ENCODE peak calls at places on chromosomes 1 and 21, in ten cellular contexts. H, T, O, X, Y, J, Z, R, F and V are unnamed samples. For H3K36me3, the result is how much of the 10 kb centered on the place peaks cover.

GRCh38 chr1:100463809-100464424 is 74.0 kb upstream of the GPR88 start:
- DNase-seq in Z (peak), F (no peak), X (peak), H (peak), T (no peak), O (peak), Y (peak), R (peak), J (peak), V (peak)

GRCh38 chr1:79852004-79852403 is 845.5 kb upstream of the ADGRL4 start:
- DNase-seq in F (no peak), J (no peak), Y (no peak), R (no peak), T (no peak), H (no peak), Z (no peak), O (no peak), X (no peak), V (no peak)

GRCh38 chr1:231093158-231093922 is 53.3 kb upstream of the FAM89A start:
- DNase-seq in O (no peak), Z (peak), R (no peak), H (no peak), J (no peak), T (no peak), F (no peak), X (no peak), Y (no peak), V (no peak)

GRCh38 chr1:218524526-218524925 is 179.4 kb downstream of the TGFB2 start:
- DNase-seq in X (no peak), Z (no peak), Y (no peak), R (no peak), F (no peak), J (peak), O (no peak), H (no peak), T (no peak), V (no peak)

GRCh38 chr1:29412591-29412990 is 176.3 kb downstream of the PTPRU start:
- DNase-seq in J (no peak), R (no peak), Y (peak), O (no peak), T (no peak), Z (no peak), F (no peak), X (no peak), H (no peak), V (no peak)

GRCh38 chr1:29125237-29125641 is 1.5 kb upstream of the TMEM200B start:
- DNase-seq in O (no peak), Z (no peak), X (no peak), F (no peak), H (peak), R (no peak), J (no peak), Y (no peak), T (no peak), V (no peak)

GRCh38 chr1:55262822-55263221 is 47.7 kb upstream of the USP24 start:
- DNase-seq in R (no peak), H (no peak), F (no peak), Y (no peak), J (peak), O (no peak), X (no peak), T (no peak), Z (no peak), V (no peak)

GRCh38 chr1:198558402-198558801 is 17.9 kb upstream of the ATP6V1G3 start:
- DNase-seq in R (no peak), H (no peak), X (no peak), F (no peak), Y (no peak), J (no peak), T (no peak), Z (no peak), O (no peak), V (no peak)

GRCh38 chr1:33332881-33333280 is 12.0 kb upstream of the A3GALT2 start:
- DNase-seq in T (no peak), J (no peak), O (no peak), X (no peak), R (no peak), Z (no peak), H (no peak), F (no peak), Y (no peak), V (peak)

GRCh38 chr1:181918893-181919728 is 142.4 kb downstream of the ZNF648 start:
- DNase-seq in H (no peak), J (no peak), Z (no peak), O (no peak), F (no peak), R (no peak), Y (no peak), T (no peak), X (no peak), V (no peak)

GRCh38 chr1:156963621-156964020 is 43.2 kb downstream of the LRRC71 start:
- DNase-seq in T (no peak), R (no peak), Z (no peak), F (no peak), J (no peak), H (no peak), X (no peak), Y (no peak), O (no peak), V (no peak)

GRCh38 chr1:87279201-87279860 is 49.3 kb upstream of the LMO4 start:
- DNase-seq in Z (no peak), T (no peak), H (no peak), R (no peak), O (no peak), J (peak), X (peak), Y (peak), F (no peak), V (no peak)

GRCh38 chr1:175385316-175385715 is 192.7 kb upstream of the KIAA0040 start:
- DNase-seq in Y (no peak), F (no peak), X (no peak), T (no peak), H (no peak), O (no peak), J (no peak), Z (no peak), R (no peak), V (no peak)

GRCh38 chr1:166383137-166383536 is 216.3 kb upstream of the FAM78B start:
- DNase-seq in O (no peak), H (no peak), Z (no peak), T (no peak), J (no peak), X (no peak), Y (no peak), F (no peak), R (no peak), V (no peak)

GRCh38 chr1:239717097-239718051 is 331.0 kb downstream of the CHRM3 start:
- DNase-seq in O (no peak), Z (no peak), F (no peak), H (no peak), X (no peak), J (no peak), T (no peak), Y (no peak), R (no peak), V (no peak)

GRCh38 chr21:34693192-34693810 is 24.5 kb downstream of the CLIC6 start:
- DNase-seq in R (no peak), Z (peak), F (no peak), X (no peak), J (peak), T (peak), O (no peak), Y (peak), H (no peak), V (no peak)

GRCh38 chr1:216310776-216311175 is 112.5 kb downstream of the USH2A start:
- DNase-seq in X (no peak), T (peak), J (peak), R (no peak), O (no peak), H (no peak), Y (peak), F (no peak), Z (no peak), V (no peak)

GRCh38 chr1:161071886-161072371 is 2.2 kb upstream of the ARHGAP30 start:
- DNase-seq in J (no peak), F (no peak), Z (no peak), H (no peak), T (peak), X (no peak), O (no peak), Y (peak), R (no peak), V (no peak)

GRCh38 chr1:17276568-17276967 is 27.7 kb downstream of the PADI3 start:
- DNase-seq in Y (peak), T (no peak), X (no peak), J (peak), O (no peak), R (no peak), Z (no peak), H (no peak), F (no peak), V (no peak)

GRCh38 chr1:53589043-53589887 is 130.1 kb downstream of the DMRTB1 start:
- DNase-seq in T (peak), Z (no peak), R (no peak), X (no peak), O (no peak), Y (no peak), F (no peak), H (peak), J (no peak), V (no peak)

GRCh38 chr1:111987502-111987901 is 2.0 kb downstream of the KCND3 start:
- DNase-seq in R (no peak), F (no peak), O (no peak), X (no peak), T (no peak), H (no peak), J (no peak), Y (no peak), Z (no peak), V (no peak)

GRCh38 chr1:208047476-208047934 is 136.6 kb upstream of the CD34 start:
- DNase-seq in Y (peak), F (peak), T (peak), R (peak), X (peak), J (peak), Z (no peak), H (peak), O (no peak), V (no peak)

GRCh38 chr1:147388969-147389368 is 146.5 kb downstream of the CHD1L start:
- DNase-seq in J (no peak), Y (no peak), F (no peak), R (no peak), O (no peak), X (no peak), H (no peak), T (no peak), Z (no peak), V (no peak)

GRCh38 chr1:47914218-47914937 is 82.8 kb downstream of the TRABD2B start:
- DNase-seq in F (no peak), R (no peak), H (no peak), Y (no peak), T (no peak), Z (no peak), X (no peak), J (no peak), O (no peak), V (no peak)

GRCh38 chr1:145696630-145696960 is 10.6 kb downstream of the PDZK1 start:
- DNase-seq in T (no peak), X (no peak), F (no peak), J (no peak), O (no peak), H (no peak), R (no peak), Z (no peak), Y (no peak), V (no peak)

GRCh38 chr21:15005391-15005790 is 59.4 kb downstream of the NRIP1 start:
- DNase-seq in F (no peak), H (no peak), Y (no peak), J (peak), T (no peak), R (no peak), X (no peak), Z (peak), O (no peak), V (no peak)

GRCh38 chr1:47755368-47755990 is 241.7 kb downstream of the TRABD2B start:
- DNase-seq in T (peak), H (no peak), O (peak), Z (no peak), F (no peak), R (no peak), Y (peak), X (no peak), J (no peak), V (no peak)

GRCh38 chr1:116345011-116345410 is 28.0 kb upstream of the ATP1A1 start:
- DNase-seq in T (no peak), H (no peak), R (no peak), Y (no peak), Z (no peak), O (no peak), J (no peak), X (no peak), F (no peak), V (no peak)

GRCh38 chr1:21932127-21932526 is 5.0 kb downstream of the HSPG2 start:
- DNase-seq in T (no peak), X (no peak), H (peak), Z (peak), Y (no peak), J (peak), F (no peak), R (peak), O (no peak), V (no peak)

GRCh38 chr1:43432907-43433306 is 20.8 kb downstream of the HYI start:
- DNase-seq in J (no peak), X (no peak), Z (no peak), H (no peak), R (no peak), O (no peak), F (no peak), T (no peak), Y (no peak), V (peak)

GRCh38 chr1:193183019-193183643 is 3.3 kb downstream of the B3GALT2 start:
- DNase-seq in X (no peak), H (no peak), Z (peak), Y (no peak), O (no peak), J (peak), R (no peak), T (no peak), F (no peak), V (no peak)

GRCh38 chr21:44907225-44907965 is 13.3 kb downstream of the ITGB2 start:
- DNase-seq in R (no peak), O (no peak), Z (no peak), H (peak), Y (no peak), F (no peak), X (no peak), T (no peak), J (no peak), V (no peak)

GRCh38 chr1:227757781-227758180 is 22.5 kb downstream of the SNAP47 start:
- DNase-seq in Z (no peak), F (no peak), O (no peak), X (no peak), J (peak), T (no peak), R (no peak), H (no peak), Y (no peak), V (no peak)

GRCh38 chr1:227756172-227756959 is 21.1 kb downstream of the SNAP47 start:
- DNase-seq in T (peak), R (peak), J (peak), X (no peak), Z (no peak), F (no peak), H (peak), O (no peak), Y (no peak), V (peak)

GRCh38 chr1:227760377-227760776 is 25.1 kb downstream of the SNAP47 start:
- DNase-seq in Z (no peak), T (no peak), Y (no peak), F (no peak), H (no peak), X (no peak), O (peak), R (no peak), J (no peak), V (no peak)

GRCh38 chr1:227759345-227760300 is 24.4 kb downstream of the SNAP47 start:
- DNase-seq in Z (peak), J (peak), H (peak), F (no peak), R (peak), Y (peak), T (peak), O (peak), X (peak), V (peak)

DNA sequence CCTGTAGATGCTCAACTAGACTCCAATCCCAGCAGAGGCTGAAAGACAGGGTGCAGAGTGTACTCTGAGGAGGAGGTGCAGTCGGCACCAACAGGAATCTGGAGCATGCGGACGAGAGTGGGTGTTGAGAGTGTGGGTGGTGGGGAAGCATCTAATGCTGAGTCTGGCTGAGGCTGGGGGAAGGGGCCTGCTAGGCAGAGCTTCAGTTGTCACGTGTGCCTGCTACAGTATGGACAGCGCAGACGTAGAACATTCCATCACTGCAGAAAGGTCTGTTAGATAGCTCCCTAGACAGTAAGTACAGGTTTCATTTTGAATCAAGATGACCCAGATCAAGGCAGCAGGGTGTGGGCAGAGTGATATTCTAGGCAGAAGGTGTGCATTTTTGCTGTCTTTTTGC is 23.1 kb downstream of the SNAP47 start:
- DNase-seq in O (peak), Z (no peak), T (no peak), H (no peak), R (no peak), J (no peak), F (no peak), Y (no peak), X (no peak), V (no peak)
- H3K27ac ChIP-seq in O (no peak), Z (no peak), T (no peak), H (peak), R (peak), J (no peak), F (peak), Y (no peak), X (peak), V (no peak)

DNA sequence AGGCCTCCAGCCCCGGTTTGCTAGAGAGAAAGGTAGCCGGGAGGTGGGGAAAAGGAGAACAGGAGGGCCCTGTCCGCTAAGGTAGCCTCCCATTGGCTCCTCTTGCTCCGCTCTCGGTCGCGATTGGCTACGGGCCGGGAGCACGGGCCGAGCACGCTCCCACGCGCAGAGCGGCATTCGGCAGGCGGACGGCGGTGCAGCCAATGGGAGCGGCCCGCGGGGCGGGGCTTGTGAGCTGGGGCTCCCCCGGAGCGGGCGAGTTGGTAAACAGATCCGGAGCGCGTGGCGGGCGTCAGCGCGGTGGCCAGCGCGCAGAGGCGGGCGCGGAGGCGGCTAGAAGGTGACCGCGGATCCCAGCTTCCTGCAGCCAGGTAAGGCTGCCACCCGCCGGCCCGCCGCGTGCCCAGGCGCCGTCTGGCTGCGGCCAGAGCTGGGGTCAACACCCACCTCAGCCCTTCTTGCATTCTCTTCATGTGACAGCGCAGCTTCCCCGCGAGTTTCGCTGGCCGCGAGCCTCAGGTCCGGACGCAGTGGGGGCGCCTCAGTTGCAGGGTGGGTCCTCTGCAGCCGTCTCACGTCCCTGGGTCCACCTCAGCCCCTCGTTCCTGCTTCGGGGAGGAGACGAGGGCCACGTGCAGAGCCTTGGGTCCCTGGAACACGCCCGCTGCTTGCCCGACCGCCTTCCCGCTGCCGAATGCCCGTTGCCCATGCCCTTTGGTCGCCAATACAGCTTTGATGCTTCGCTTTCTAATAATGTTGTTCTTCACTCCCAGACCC is at the start of gene COQ8A:
- DNase-seq in X (peak), R (peak), O (peak), J (peak), F (peak), H (peak), Y (peak), T (peak), Z (peak), V (peak)
- TF ChIP-seq POLR2A in X (peak), R (no peak), O (peak), J (no peak), F (peak), H (no peak), Y (peak), T (no peak), Z (no peak), V (no peak)

GRCh38 chr1:212355230-212355969 is 59.3 kb downstream of the PACC1 start:
- DNase-seq in Z (no peak), R (no peak), H (no peak), O (no peak), F (no peak), Y (no peak), J (peak), X (no peak), T (no peak), V (no peak)

GRCh38 chr1:212351588-212352362 is 62.9 kb downstream of the PACC1 start:
- DNase-seq in X (no peak), T (no peak), J (no peak), Z (no peak), O (no peak), Y (no peak), H (no peak), F (no peak), R (no peak), V (no peak)

GRCh38 chr1:212359794-212360479 is 54.7 kb downstream of the PACC1 start:
- DNase-seq in X (no peak), Y (no peak), O (no peak), R (no peak), J (no peak), H (no peak), Z (no peak), F (no peak), T (no peak), V (no peak)

GRCh38 chr1:212353181-212353580 is 61.5 kb downstream of the PACC1 start:
- DNase-seq in F (no peak), H (no peak), Z (no peak), Y (no peak), O (no peak), J (no peak), X (no peak), T (no peak), R (no peak), V (no peak)

DNA sequence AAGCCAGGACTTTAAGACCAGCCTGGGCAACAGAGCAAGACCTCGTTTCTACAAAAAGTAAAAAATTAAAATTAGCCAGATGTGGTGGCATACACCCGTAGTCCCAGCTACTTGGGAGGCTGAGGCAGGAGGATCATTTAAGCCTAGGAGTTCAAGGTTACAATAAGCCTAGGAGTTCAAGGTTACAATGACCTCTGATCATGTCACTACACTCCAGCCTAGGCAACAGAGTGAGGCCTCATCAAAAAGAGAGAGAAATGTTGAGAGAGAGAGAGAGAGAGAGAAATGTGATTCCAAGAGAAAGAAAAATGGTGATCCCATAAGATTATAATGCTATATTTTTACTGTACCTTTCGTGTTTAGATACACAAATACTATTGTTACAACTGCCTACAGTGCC is 60.2 kb downstream of the PACC1 start:
- DNase-seq in Y (no peak), T (no peak), X (no peak), R (no peak), H (no peak), Z (no peak), J (no peak), O (no peak), F (no peak), V (no peak)
- H3K36me3 ChIP-seq in Y (under half), T (under half), X (under half), R (under half), H (under half), Z (under half), J (under half), O (half or more), F (under half), V (half or more)

DNA sequence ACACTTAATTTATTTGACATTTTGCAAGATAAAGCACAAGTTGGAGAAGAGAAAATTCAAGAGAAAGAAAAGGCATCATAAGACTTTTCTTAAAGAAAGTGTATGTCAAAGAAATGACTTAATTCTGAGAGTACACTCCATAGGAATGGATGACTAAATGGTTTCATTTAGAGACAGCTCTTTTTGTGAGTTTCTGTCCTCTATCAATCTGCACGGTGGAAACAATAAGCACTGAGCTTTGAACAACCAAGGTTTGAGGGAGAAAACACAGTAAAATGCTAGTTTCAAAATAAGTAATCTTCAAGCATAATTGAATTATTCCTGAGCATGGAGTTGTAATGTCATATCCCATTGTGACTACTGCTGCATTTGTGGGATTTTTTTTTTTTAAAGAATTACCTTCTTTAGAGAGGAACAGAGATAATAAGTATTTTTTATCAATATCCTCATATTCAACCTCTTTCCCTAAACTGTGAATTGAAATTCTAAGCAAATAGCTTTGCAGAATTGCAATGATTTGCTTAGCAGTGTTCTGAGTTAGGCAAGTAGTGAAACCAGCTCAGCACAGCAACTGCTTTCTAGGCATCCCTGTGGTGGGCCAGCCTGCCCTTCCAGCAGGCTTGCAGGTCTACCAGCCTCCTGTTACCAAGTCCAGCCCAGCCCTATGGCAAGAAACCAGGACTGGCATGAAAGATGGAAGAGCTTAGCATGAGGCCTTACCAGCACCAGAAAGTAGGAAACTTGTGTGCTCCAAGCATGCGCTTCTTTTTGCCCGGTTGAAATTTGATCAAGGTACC is 38.2 kb downstream of the KCNJ6 start:
- DNase-seq in J (no peak), F (no peak), O (no peak), H (no peak), Y (no peak), T (no peak), Z (no peak), X (no peak), R (no peak), V (no peak)
- H3K27ac ChIP-seq in J (no peak), F (no peak), O (no peak), H (no peak), Y (no peak), T (no peak), Z (no peak), X (no peak), R (no peak), V (no peak)